ENCODE peak calls at places on chromosomes 13 and 19, in five cellular contexts. One of them, this sample, is unnamed.

GRCh38 chr13:27961227-27962085 is 7.7 kb downstream of the CDX2 start:
- DNase-seq in HCT116: no peak
- DNase-seq in WTC11: peak
- DNase-seq in Calu3: no peak
- DNase-seq in psoas muscle: no peak
- DNase-seq in this sample: no peak

GRCh38 chr19:1471514-1472107 is 7.4 kb downstream of the C19orf25 start:
- DNase-seq in HCT116: no peak
- DNase-seq in WTC11: no peak
- DNase-seq in Calu3: no peak
- DNase-seq in psoas muscle: peak
- DNase-seq in this sample: no peak

GRCh38 chr13:79482271-79482970 is 1.5 kb downstream of the NDFIP2 start:
- DNase-seq in HCT116: no peak
- DNase-seq in WTC11: no peak
- DNase-seq in Calu3: no peak
- DNase-seq in psoas muscle: no peak
- DNase-seq in this sample: no peak

GRCh38 chr13:29994911-29995601 is 144.6 kb upstream of the UBL3 start:
- DNase-seq in HCT116: no peak
- DNase-seq in WTC11: no peak
- DNase-seq in Calu3: no peak
- DNase-seq in psoas muscle: no peak
- DNase-seq in this sample: no peak

GRCh38 chr19:2457394-2458037 is 757 bp upstream of the LMNB2 start:
- DNase-seq in HCT116: no peak
- DNase-seq in WTC11: no peak
- DNase-seq in Calu3: no peak
- DNase-seq in psoas muscle: no peak
- DNase-seq in this sample: no peak

GRCh38 chr19:14081797-14082674 is 3.5 kb downstream of the C19orf67 start:
- DNase-seq in HCT116: no peak
- DNase-seq in WTC11: no peak
- DNase-seq in Calu3: peak
- DNase-seq in psoas muscle: peak
- DNase-seq in this sample: no peak

GRCh38 chr19:55238030-55238429 is 9.5 kb upstream of the TMEM86B start:
- DNase-seq in HCT116: no peak
- DNase-seq in WTC11: no peak
- DNase-seq in Calu3: no peak
- DNase-seq in psoas muscle: no peak
- DNase-seq in this sample: no peak

GRCh38 chr19:16737909-16738308 is 18.3 kb downstream of the NWD1 start:
- DNase-seq in HCT116: no peak
- DNase-seq in WTC11: no peak
- DNase-seq in Calu3: no peak
- DNase-seq in psoas muscle: no peak
- DNase-seq in this sample: no peak

GRCh38 chr13:66659291-66660012 is 570.7 kb downstream of the PCDH9 start:
- DNase-seq in HCT116: no peak
- DNase-seq in WTC11: no peak
- DNase-seq in Calu3: no peak
- DNase-seq in psoas muscle: no peak
- DNase-seq in this sample: no peak

GRCh38 chr13:37706041-37706440 is 107.5 kb upstream of the POSTN start:
- DNase-seq in HCT116: no peak
- DNase-seq in WTC11: no peak
- DNase-seq in Calu3: no peak
- DNase-seq in psoas muscle: no peak
- DNase-seq in this sample: no peak

GRCh38 chr13:27489456-27489855 is 39.1 kb upstream of the MTIF3 start:
- DNase-seq in HCT116: no peak
- DNase-seq in WTC11: no peak
- DNase-seq in Calu3: no peak
- DNase-seq in psoas muscle: no peak
- DNase-seq in this sample: no peak

GRCh38 chr19:34365463-34366401 is 736 bp downstream of the GPI start:
- DNase-seq in HCT116: no peak
- DNase-seq in WTC11: peak
- DNase-seq in Calu3: peak
- DNase-seq in psoas muscle: peak
- DNase-seq in this sample: peak

GRCh38 chr13:113187263-113187669 is 21.2 kb downstream of the PCID2 start:
- DNase-seq in HCT116: peak
- DNase-seq in WTC11: no peak
- DNase-seq in Calu3: peak
- DNase-seq in psoas muscle: peak
- DNase-seq in this sample: no peak

GRCh38 chr19:1351324-1351947 is 32.3 kb upstream of the NDUFS7 start:
- DNase-seq in HCT116: no peak
- DNase-seq in WTC11: no peak
- DNase-seq in Calu3: no peak
- DNase-seq in psoas muscle: no peak
- DNase-seq in this sample: no peak

GRCh38 chr19:6828698-6829633 is 56.5 kb downstream of the VAV1 start:
- DNase-seq in HCT116: peak
- DNase-seq in WTC11: peak
- DNase-seq in Calu3: peak
- DNase-seq in psoas muscle: no peak
- DNase-seq in this sample: no peak

GRCh38 chr19:29263305-29264080 is 50.5 kb upstream of the UQCRFS1 start:
- DNase-seq in HCT116: no peak
- DNase-seq in WTC11: peak
- DNase-seq in Calu3: peak
- DNase-seq in psoas muscle: peak
- DNase-seq in this sample: peak

GRCh38 chr13:23468811-23469210 is 35.3 kb upstream of the SACS start:
- DNase-seq in HCT116: no peak
- DNase-seq in WTC11: no peak
- DNase-seq in Calu3: no peak
- DNase-seq in psoas muscle: no peak
- DNase-seq in this sample: no peak

GRCh38 chr13:72221276-72221962 is 354.4 kb upstream of the DACH1 start:
- DNase-seq in HCT116: peak
- DNase-seq in WTC11: peak
- DNase-seq in Calu3: peak
- DNase-seq in psoas muscle: no peak
- DNase-seq in this sample: peak
- TF ChIP-seq CTCF in HCT116: peak
- TF ChIP-seq CTCF in WTC11: peak
- TF ChIP-seq CTCF in Calu3: no peak
- TF ChIP-seq CTCF in psoas muscle: peak
- TF ChIP-seq CTCF in this sample: peak

GRCh38 chr13:111051656-111052232 is 63.4 kb upstream of the ARHGEF7 start:
- DNase-seq in HCT116: no peak
- DNase-seq in WTC11: no peak
- DNase-seq in Calu3: no peak
- DNase-seq in psoas muscle: no peak
- DNase-seq in this sample: no peak

GRCh38 chr13:111050539-111050879 is 64.6 kb upstream of the ARHGEF7 start:
- DNase-seq in HCT116: no peak
- DNase-seq in WTC11: no peak
- DNase-seq in Calu3: no peak
- DNase-seq in psoas muscle: no peak
- DNase-seq in this sample: no peak

GRCh38 chr13:111051041-111051440 is 64.1 kb upstream of the ARHGEF7 start:
- DNase-seq in HCT116: no peak
- DNase-seq in WTC11: no peak
- DNase-seq in Calu3: no peak
- DNase-seq in psoas muscle: no peak
- DNase-seq in this sample: no peak

GRCh38 chr13:111048387-111048786 is 66.7 kb upstream of the ARHGEF7 start:
- DNase-seq in HCT116: no peak
- DNase-seq in WTC11: no peak
- DNase-seq in Calu3: no peak
- DNase-seq in psoas muscle: no peak
- DNase-seq in this sample: no peak

DNA sequence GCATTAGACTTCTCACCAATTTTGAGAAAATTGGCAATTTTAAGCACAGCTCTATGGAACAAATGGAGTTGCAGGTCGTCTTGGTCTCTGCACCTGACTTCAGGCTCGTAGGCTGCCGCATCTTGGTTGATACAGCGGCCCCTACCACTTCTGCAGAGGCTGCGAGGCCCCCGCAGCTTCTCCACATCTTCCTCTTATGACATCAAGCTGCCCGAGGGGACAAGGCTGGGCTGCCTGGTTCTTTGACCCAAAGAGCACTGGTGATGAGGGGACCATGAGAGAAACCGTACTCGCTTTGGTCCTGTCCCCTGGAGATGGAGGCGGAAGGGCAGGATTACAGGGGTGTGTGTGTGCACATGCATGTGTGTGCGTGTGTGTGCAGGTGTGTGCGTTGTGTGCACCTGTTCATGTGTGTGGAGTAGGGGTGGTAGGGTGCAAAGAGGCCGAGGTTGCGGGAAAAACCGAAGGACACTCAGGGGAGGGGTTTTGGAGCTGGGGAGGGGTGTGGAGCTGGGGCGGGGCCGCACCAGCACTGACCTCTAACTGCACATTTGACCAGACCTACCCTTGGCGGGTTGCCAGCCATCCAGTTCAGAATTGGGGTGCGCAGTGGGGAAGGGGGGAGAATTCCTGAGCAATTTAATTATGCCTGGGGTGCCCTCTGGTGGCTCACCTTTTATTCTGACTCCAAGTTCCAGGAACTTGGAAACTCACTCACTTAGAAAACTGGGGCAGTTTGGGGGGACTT is 65.1 kb upstream of the ARHGEF7 start:
- DNase-seq in HCT116: no peak
- DNase-seq in WTC11: peak
- DNase-seq in Calu3: peak
- DNase-seq in psoas muscle: no peak
- DNase-seq in this sample: no peak
- TF ChIP-seq CTCF in HCT116: peak
- TF ChIP-seq CTCF in WTC11: no peak
- TF ChIP-seq CTCF in Calu3: no peak
- TF ChIP-seq CTCF in psoas muscle: peak
- TF ChIP-seq CTCF in this sample: peak

GRCh38 chr13:69935043-69935442 is 172.6 kb upstream of the ATXN8OS start:
- DNase-seq in HCT116: peak
- DNase-seq in WTC11: no peak
- DNase-seq in Calu3: no peak
- DNase-seq in psoas muscle: no peak
- DNase-seq in this sample: no peak
- TF ChIP-seq CTCF in HCT116: peak
- TF ChIP-seq CTCF in WTC11: peak
- TF ChIP-seq CTCF in Calu3: no peak
- TF ChIP-seq CTCF in psoas muscle: no peak
- TF ChIP-seq CTCF in this sample: peak

GRCh38 chr13:52850396-52851152 is 2.1 kb upstream of the PCDH8 start:
- DNase-seq in HCT116: no peak
- DNase-seq in WTC11: peak
- DNase-seq in Calu3: peak
- DNase-seq in psoas muscle: peak
- DNase-seq in this sample: peak
- TF ChIP-seq CTCF in HCT116: peak
- TF ChIP-seq CTCF in WTC11: peak
- TF ChIP-seq CTCF in Calu3: no peak
- TF ChIP-seq CTCF in psoas muscle: no peak
- TF ChIP-seq CTCF in this sample: peak

DNA sequence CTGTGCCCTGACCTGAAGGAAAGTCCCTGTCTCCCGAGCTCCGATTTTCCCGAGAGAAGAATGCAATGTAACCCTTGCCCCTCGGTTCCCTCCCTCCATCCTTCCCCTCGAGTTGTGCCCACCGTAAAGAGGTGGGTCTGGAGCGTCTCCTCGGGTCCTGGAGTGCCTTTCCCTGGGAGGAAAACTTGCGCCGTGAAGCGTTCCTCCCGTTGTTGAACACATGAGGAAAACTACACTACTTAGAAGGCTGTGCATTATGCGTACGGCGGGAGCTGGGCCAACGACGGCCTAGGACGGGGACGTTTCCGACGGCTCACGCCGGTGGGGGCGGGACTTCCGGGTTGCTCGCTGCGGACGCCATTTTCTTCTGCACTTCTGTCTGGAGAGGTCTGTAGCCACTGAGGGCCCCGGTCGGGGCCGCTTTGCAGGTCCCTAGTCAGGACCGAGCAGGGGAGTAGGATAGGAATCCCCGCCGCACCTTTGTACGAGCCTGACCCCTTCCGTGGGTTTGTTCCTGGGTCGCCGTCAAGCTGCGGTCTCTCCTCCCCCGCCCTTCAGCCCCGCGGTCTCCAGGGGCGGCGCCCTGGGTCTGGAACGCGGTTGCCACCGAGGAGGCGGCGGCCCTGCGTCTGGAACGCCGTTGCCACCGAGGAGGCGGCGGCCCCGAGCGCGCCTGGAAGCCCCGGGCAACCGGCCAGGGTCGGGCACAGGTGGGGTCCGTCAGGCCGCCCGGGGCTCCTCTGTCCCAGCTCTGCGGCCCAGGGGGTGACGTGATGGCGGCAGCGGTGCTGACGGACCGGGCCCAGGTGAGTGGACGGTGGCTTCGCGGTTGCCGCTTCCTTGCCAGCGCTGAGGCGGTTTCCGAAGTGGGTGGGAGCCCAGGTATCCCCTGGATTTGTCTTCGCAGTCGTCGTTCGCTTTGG is at the start of gene ZNF264:
- DNase-seq in HCT116: peak
- DNase-seq in WTC11: peak
- DNase-seq in Calu3: peak
- DNase-seq in psoas muscle: peak
- DNase-seq in this sample: peak
- TF ChIP-seq CTCF in HCT116: no peak
- TF ChIP-seq CTCF in WTC11: no peak
- TF ChIP-seq CTCF in Calu3: no peak
- TF ChIP-seq CTCF in psoas muscle: no peak
- TF ChIP-seq CTCF in this sample: no peak

GRCh38 chr19:44891016-44891882 is at the start of gene TOMM40:
- DNase-seq in HCT116: no peak
- DNase-seq in WTC11: peak
- DNase-seq in Calu3: peak
- DNase-seq in psoas muscle: peak
- DNase-seq in this sample: peak
- TF ChIP-seq CTCF in HCT116: peak
- TF ChIP-seq CTCF in WTC11: no peak
- TF ChIP-seq CTCF in Calu3: no peak
- TF ChIP-seq CTCF in psoas muscle: peak
- TF ChIP-seq CTCF in this sample: no peak

GRCh38 chr19:11460207-11460606 is 20.6 kb downstream of the ELAVL3 start:
- DNase-seq in HCT116: no peak
- DNase-seq in WTC11: peak
- DNase-seq in Calu3: no peak
- DNase-seq in psoas muscle: no peak
- DNase-seq in this sample: no peak
- TF ChIP-seq CTCF in HCT116: peak
- TF ChIP-seq CTCF in WTC11: peak
- TF ChIP-seq CTCF in Calu3: peak
- TF ChIP-seq CTCF in psoas muscle: no peak
- TF ChIP-seq CTCF in this sample: no peak

This sample was measured in nephron progenitor cell.